ENCODE peak calls at places on chromosomes 11 and 22, in nine cellular contexts. S is Right ventricle myocardium superior; V is C1 segment of cervical spinal cord; O is NCI-H1105 treated with DMSO at 0.1 percent for 48 hours; F is activated B cell treated with CpG ODN at 0.5 μM for 24 hours; A is hypothalamus; J is H1; C is stimulated activated CD8-positive, alpha-beta memory T cell treated with anti-CD3 and anti-CD28 coated beads, Interleukin-15, amount 100 ng/mL, for 1 hour; B is foreskin fibroblast. T is an unnamed sample.

GRCh38 chr11:68661697-68662603 is 22.4 kb upstream of the GAL start:
- DNase-seq in C (no peak), F (no peak), S (peak; percentile 24), V (no peak), B (no peak), O (no peak), A (no peak), J (no peak), T (no peak)

GRCh38 chr11:16788141-16789060 is 50.0 kb downstream of the C11orf58 start:
- DNase-seq in B (peak; percentile 69), C (no peak), A (peak; percentile 38), F (peak; percentile 47), S (peak; percentile 87), O (peak; percentile 93), V (peak; percentile 30), J (peak; percentile 94), T (peak; percentile 62)

GRCh38 chr11:65432133-65432650 is 9.6 kb downstream of the NEAT1 start:
- DNase-seq in J (no peak), B (no peak), A (no peak), F (no peak), S (no peak), O (no peak), V (no peak), C (no peak), T (no peak)

GRCh38 chr11:3015796-3016195 is 23.7 kb upstream of the NAP1L4 start:
- DNase-seq in B (peak; percentile 73), J (no peak), S (no peak), V (no peak), F (no peak), A (no peak), O (no peak), C (no peak), T (no peak)

GRCh38 chr11:44727373-44728084 is 767 bp downstream of the TSPAN18 start:
- DNase-seq in C (peak; percentile 55), B (peak; percentile 51), S (peak; percentile 92), O (peak; percentile 52), J (peak; percentile 93), A (peak; percentile 38), F (peak; percentile 72), V (peak; percentile 41), T (peak; percentile 46)

GRCh38 chr11:27201454-27202302 is 161.1 kb downstream of the BBOX1 start:
- DNase-seq in O (peak; percentile 91), C (no peak), J (no peak), V (no peak), B (peak; percentile 73), F (no peak), S (peak; percentile 81), A (no peak), T (no peak)

GRCh38 chr11:2762031-2762380 is 62.2 kb upstream of the KCNQ1OT1 start:
- DNase-seq in C (no peak), B (no peak), V (no peak), F (no peak), J (no peak), A (no peak), O (no peak), S (no peak), T (no peak)

GRCh38 chr11:23772081-23772480 is 724.8 kb upstream of the LUZP2 start:
- DNase-seq in A (no peak), F (no peak), V (no peak), C (no peak), B (no peak), S (no peak), O (no peak), J (no peak), T (no peak)

GRCh38 chr11:46493786-46494185 is 100.0 kb downstream of the AMBRA1 start:
- DNase-seq in V (no peak), C (no peak), F (no peak), O (no peak), A (no peak), B (no peak), S (no peak), J (no peak), T (no peak)

GRCh38 chr11:2086239-2087040 is 52.7 kb downstream of the IGF2 start:
- DNase-seq in J (no peak), V (no peak), F (no peak), O (no peak), C (no peak), B (no peak), A (no peak), S (no peak), T (no peak)

GRCh38 chr11:93614111-93614784 is 47.2 kb upstream of the CEP295 start:
- DNase-seq in J (no peak), F (no peak), B (no peak), S (no peak), O (no peak), A (no peak), C (no peak), V (no peak), T (no peak)

GRCh38 chr11:17906436-17906835 is 106.4 kb downstream of the SERGEF start:
- DNase-seq in V (no peak), A (peak; percentile 18), J (peak; percentile 73), B (no peak), F (no peak), S (no peak), C (no peak), O (peak; percentile 30), T (no peak)

GRCh38 chr11:34757026-34757451 is 136.1 kb downstream of the EHF start:
- DNase-seq in S (no peak), J (no peak), F (no peak), O (no peak), B (peak; percentile 59), A (no peak), C (no peak), V (no peak), T (no peak)

GRCh38 chr11:120881591-120881990 is 142.3 kb upstream of the TBCEL start:
- DNase-seq in S (no peak), V (no peak), A (no peak), J (no peak), C (no peak), O (no peak), F (no peak), B (no peak), T (no peak)

GRCh38 chr11:134741453-134742227 is 329.6 kb upstream of the B3GAT1 start:
- DNase-seq in A (no peak), V (no peak), C (no peak), J (no peak), B (no peak), O (no peak), F (no peak), S (no peak), T (no peak)

GRCh38 chr11:2587976-2588748 is 111.6 kb downstream of the KCNQ1OT1 start:
- DNase-seq in V (no peak), O (no peak), S (no peak), C (no peak), J (no peak), A (no peak), B (no peak), F (no peak), T (no peak)

GRCh38 chr11:22859756-22860155 is 518 bp downstream of the CCDC179 start:
- DNase-seq in A (no peak), B (no peak), F (no peak), C (no peak), O (no peak), V (no peak), J (no peak), S (no peak), T (no peak)

GRCh38 chr11:28702450-28702790 is 594.2 kb downstream of the METTL15 start:
- DNase-seq in O (no peak), C (no peak), J (no peak), V (no peak), S (no peak), B (no peak), F (no peak), A (no peak), T (no peak)

GRCh38 chr22:17808688-17809403 is 34.6 kb upstream of the BID start:
- DNase-seq in B (no peak), F (no peak), V (no peak), S (no peak), C (no peak), O (no peak), J (no peak), A (no peak), T (no peak)

GRCh38 chr11:64786308-64786707 is 8.0 kb upstream of the SF1 start:
- DNase-seq in A (no peak), J (no peak), B (no peak), C (no peak), O (no peak), S (no peak), F (no peak), V (no peak), T (no peak)

GRCh38 chr11:61378713-61379313 is 13.6 kb upstream of the TMEM216 start:
- DNase-seq in S (no peak), B (peak; percentile 93), A (no peak), V (no peak), F (no peak), J (no peak), O (no peak), C (no peak), T (no peak)

GRCh38 chr11:96149743-96150555 is 193.0 kb downstream of the MAML2 start:
- DNase-seq in V (no peak), F (no peak), B (peak; percentile 72), A (no peak), S (no peak), O (no peak), J (no peak), C (no peak), T (no peak)

GRCh38 chr11:134730096-134730495 is 318.1 kb upstream of the B3GAT1 start:
- DNase-seq in F (no peak), S (no peak), V (no peak), B (no peak), C (no peak), A (no peak), O (no peak), J (no peak), T (no peak)

GRCh38 chr22:42330170-42330569 is 59.7 kb upstream of the TCF20 start:
- DNase-seq in A (no peak), O (no peak), J (no peak), V (no peak), F (no peak), C (no peak), B (no peak), S (no peak), T (no peak)

GRCh38 chr11:7577226-7577882 is 63.6 kb downstream of the PPFIBP2 start:
- DNase-seq in J (no peak), A (peak; percentile 64), C (no peak), B (peak; percentile 26), O (no peak), F (no peak), V (peak; percentile 70), S (no peak), T (no peak)

GRCh38 chr11:44634401-44635281 is 69.2 kb downstream of the CD82 start:
- DNase-seq in C (no peak), A (peak; percentile 80), S (peak; percentile 81), F (no peak), J (peak; percentile 63), B (peak; percentile 49), O (peak; percentile 83), V (no peak), T (no peak)

GRCh38 chr11:126163074-126163700 is 48.3 kb downstream of the RPUSD4 start:
- DNase-seq in B (peak; percentile 93), O (no peak), S (no peak), V (no peak), J (no peak), C (no peak), A (peak; percentile 45), F (no peak), T (no peak)

GRCh38 chr11:12812849-12813248 is 138.6 kb downstream of the TEAD1 start:
- DNase-seq in F (no peak), J (no peak), A (no peak), S (no peak), V (no peak), B (no peak), O (no peak), C (no peak), T (no peak)

GRCh38 chr11:96207459-96208449 is 135.2 kb downstream of the MAML2 start:
- DNase-seq in B (no peak), S (no peak), F (no peak), V (no peak), O (no peak), J (no peak), C (no peak), A (no peak), T (peak; percentile 26)

GRCh38 chr22:38513063-38513462 is 7.0 kb upstream of the DDX17 start:
- DNase-seq in C (no peak), O (no peak), B (no peak), J (no peak), F (no peak), A (no peak), S (no peak), V (no peak), T (no peak)

GRCh38 chr11:15146271-15147003 is 31.7 kb downstream of the INSC start:
- DNase-seq in B (peak; percentile 56), O (no peak), J (no peak), C (no peak), S (no peak), V (no peak), A (no peak), F (no peak), T (no peak)